ENCODE peak calls at places on chromosomes 11 and 22, in four cellular contexts. F, N, Z and G are unnamed samples.

GRCh38 chr22:20080445-20080775 is 369 bp downstream of the DGCR8 start:
- DNase-seq in F (peak), N (peak), Z (peak), G (peak)

GRCh38 chr11:45607995-45608394 is 57.4 kb downstream of the CHST1 start:
- DNase-seq in F (no peak), N (no peak), Z (peak), G (peak)

GRCh38 chr22:38243007-38243775 is 29.6 kb downstream of the TMEM184B start:
- DNase-seq in F (peak), N (no peak), Z (peak), G (no peak)

GRCh38 chr11:118622376-118623290 is 15.2 kb downstream of the PHLDB1 start:
- DNase-seq in F (no peak), N (peak), Z (peak), G (peak)

GRCh38 chr22:37212174-37212906 is at the start of gene SSTR3:
- DNase-seq in F (no peak), N (no peak), Z (no peak), G (no peak)

GRCh38 chr11:21625982-21626381 is 566.9 kb upstream of the ANO5 start:
- DNase-seq in F (no peak), N (no peak), Z (no peak), G (no peak)

GRCh38 chr22:37244922-37245722 is 1.1 kb upstream of the RAC2 start:
- DNase-seq in F (no peak), N (no peak), Z (no peak), G (no peak)

GRCh38 chr22:19840059-19840458 is 14.6 kb downstream of the GNB1L start:
- DNase-seq in F (no peak), N (no peak), Z (no peak), G (no peak)

GRCh38 chr11:48116843-48117242 is 99.8 kb upstream of the OR4B1 start:
- DNase-seq in F (no peak), N (peak), Z (no peak), G (peak)

GRCh38 chr11:65125197-65126056 is 3.3 kb downstream of the MRPL49 start:
- DNase-seq in F (no peak), N (no peak), Z (no peak), G (no peak)